ENCODE peak calls at places on chromosome 20, in nine cellular contexts. M is stimulated activated CD4-positive, alpha-beta T cell treated with anti-CD3 and anti-CD28 coated beads, Interleukin-2, amount 100 ng/mL, for 48 hours; S is left cardiac atrium; D is left ventricle myocardium inferior; G is activated CD8-positive, alpha-beta memory T cell treated with anti-CD3 and anti-CD28 coated beads for 4 hours; E is C1 segment of cervical spinal cord; Z is spleen; X is T-helper 1 cell; L is T follicular helper cell. C is an unnamed sample.

GRCh38 chr20:3681931-3682820 is at the start of gene ADAM33:
- DNase-seq in M (no peak), S (peak; percentile 56), D (peak; percentile 64), G (no peak), E (no peak), Z (no peak), X (no peak), L (no peak), C (no peak)

GRCh38 chr20:1537731-1538058 is 19.8 kb downstream of the SIRPD start:
- DNase-seq in M (no peak), S (peak; percentile 33), D (peak; percentile 39), G (no peak), E (no peak), Z (peak; percentile 87), X (no peak), L (no peak), C (no peak)

GRCh38 chr20:14801591-14802325 is 464.3 kb upstream of the FLRT3 start:
- DNase-seq in M (no peak), S (no peak), D (no peak), G (no peak), E (no peak), Z (no peak), X (no peak), L (no peak), C (no peak)

GRCh38 chr20:1868856-1869255 is 26.4 kb upstream of the SIRPA start:
- DNase-seq in M (no peak), S (no peak), D (no peak), G (no peak), E (no peak), Z (no peak), X (no peak), L (no peak), C (no peak)

GRCh38 chr20:2814587-2815051 is at the start of gene C20orf141:
- DNase-seq in M (no peak), S (no peak), D (no peak), G (no peak), E (no peak), Z (no peak), X (no peak), L (no peak), C (no peak)

GRCh38 chr20:50126662-50127061 is 13.7 kb upstream of the UBE2V1 start:
- DNase-seq in M (no peak), S (no peak), D (no peak), G (no peak), E (no peak), Z (peak; percentile 40), X (no peak), L (no peak), C (no peak)

GRCh38 chr20:63698739-63699465 is 2.5 kb downstream of the TNFRSF6B start:
- DNase-seq in M (peak; percentile 53), S (peak; percentile 79), D (no peak), G (no peak), E (no peak), Z (peak; percentile 76), X (no peak), L (no peak), C (no peak)

GRCh38 chr20:37335642-37336368 is 10.1 kb upstream of the SRC start:
- DNase-seq in M (no peak), S (no peak), D (no peak), G (no peak), E (no peak), Z (peak; percentile 74), X (no peak), L (no peak), C (no peak)

GRCh38 chr20:35434085-35435005 is 3.7 kb downstream of the GDF5 start:
- DNase-seq in M (no peak), S (peak; percentile 41), D (peak; percentile 54), G (no peak), E (no peak), Z (no peak), X (no peak), L (no peak), C (no peak)

GRCh38 chr20:13852321-13852720 is 67.5 kb downstream of the NDUFAF5 start:
- DNase-seq in M (no peak), S (no peak), D (no peak), G (no peak), E (no peak), Z (no peak), X (no peak), L (no peak), C (no peak)

C was measured in activated T-cell treated with anti-CD3 and anti-CD28 coated beads for 24 hours.